ENCODE peak calls at places on chromosome 11, in four cellular contexts. S is IMR-90, Q is K562, A is endothelial cell of umbilical vein. F is an unnamed sample.

GRCh38 chr11:35982061-35982460 is 38.2 kb downstream of the LDLRAD3 start:
- DNase-seq in S (no peak), Q (no peak), A (no peak), F (no peak)

GRCh38 chr11:102436546-102436945 is 16.0 kb downstream of the TMEM123 start:
- DNase-seq in S (peak), Q (no peak), A (no peak), F (no peak)

GRCh38 chr11:88480217-88480616 is 142.7 kb upstream of the CTSC start:
- DNase-seq in S (peak), Q (no peak), A (peak), F (no peak)

GRCh38 chr11:92383430-92383829 is 158.8 kb downstream of the FAT3 start:
- DNase-seq in S (peak), Q (no peak), A (no peak), F (no peak)

GRCh38 chr11:31816467-31817053 is 5.4 kb upstream of the PAX6 start:
- DNase-seq in S (no peak), Q (peak), A (no peak), F (no peak)

GRCh38 chr11:120208777-120209176 is 2.1 kb upstream of the OAF start:
- DNase-seq in S (peak), Q (no peak), A (peak), F (no peak)

GRCh38 chr11:7967097-7967496 is 1.9 kb upstream of the NLRP10 start:
- DNase-seq in S (peak), Q (no peak), A (no peak), F (no peak)

GRCh38 chr11:92216789-92217188 is 7.8 kb upstream of the FAT3 start:
- DNase-seq in S (no peak), Q (no peak), A (no peak), F (no peak)

GRCh38 chr11:95088946-95089619 is 563 bp upstream of the ENDOD1 start:
- DNase-seq in S (no peak), Q (no peak), A (no peak), F (no peak)

GRCh38 chr11:63532799-63533475 is 3.7 kb upstream of the PLAAT4 start:
- DNase-seq in S (no peak), Q (no peak), A (no peak), F (no peak)

GRCh38 chr11:92222701-92223100 is 1.9 kb upstream of the FAT3 start:
- DNase-seq in S (no peak), Q (no peak), A (no peak), F (no peak)

GRCh38 chr11:12372111-12372510 is 5.3 kb upstream of the PARVA start:
- DNase-seq in S (no peak), Q (no peak), A (no peak), F (no peak)

GRCh38 chr11:102318469-102318868 is 1.2 kb downstream of the BIRC3 start:
- DNase-seq in S (peak), Q (no peak), A (no peak), F (no peak)

GRCh38 chr11:83033972-83034672 is 37.6 kb downstream of the RAB30 start:
- DNase-seq in S (peak), Q (no peak), A (peak), F (no peak)

GRCh38 chr11:101126551-101127347 is 2.9 kb downstream of the PGR start:
- DNase-seq in S (no peak), Q (peak), A (peak), F (no peak)

GRCh38 chr11:77035580-77035979 is 1.4 kb downstream of the B3GNT6 start:
- DNase-seq in S (no peak), Q (no peak), A (no peak), F (no peak)

GRCh38 chr11:118201966-118202365 is 22.8 kb downstream of the JAML start:
- DNase-seq in S (no peak), Q (no peak), A (no peak), F (no peak)

GRCh38 chr11:130546438-130546837 is 98.0 kb downstream of the ADAMTS15 start:
- DNase-seq in S (no peak), Q (no peak), A (no peak), F (no peak)

GRCh38 chr11:130308925-130309324 is 5.8 kb downstream of the ZBTB44 start:
- DNase-seq in S (peak), Q (no peak), A (no peak), F (no peak)

GRCh38 chr11:94020777-94021615 is at the start of gene HEPHL1:
- DNase-seq in S (peak), Q (no peak), A (no peak), F (no peak)

GRCh38 chr11:120800206-120800605 is 223.7 kb upstream of the TBCEL start:
- DNase-seq in S (no peak), Q (no peak), A (no peak), F (no peak)

GRCh38 chr11:62416596-62416995 is 2.2 kb upstream of the SCGB1A1 start:
- DNase-seq in S (no peak), Q (no peak), A (no peak), F (no peak)

GRCh38 chr11:61004841-61005240 is 33.4 kb downstream of the CD6 start:
- DNase-seq in S (no peak), Q (no peak), A (no peak), F (no peak)

GRCh38 chr11:134034496-134035381 is 34.1 kb upstream of the JAM3 start:
- DNase-seq in S (no peak), Q (no peak), A (no peak), F (no peak)

GRCh38 chr11:130738618-130739017 is 177.7 kb downstream of the SNX19 start:
- DNase-seq in S (peak), Q (no peak), A (no peak), F (no peak)

GRCh38 chr11:10375280-10376048 is 70.6 kb downstream of the ADM start:
- DNase-seq in S (peak), Q (no peak), A (no peak), F (no peak)

GRCh38 chr11:10304495-10305261 is at the start of gene ADM:
- DNase-seq in S (peak), Q (peak), A (peak), F (no peak)

DNA sequence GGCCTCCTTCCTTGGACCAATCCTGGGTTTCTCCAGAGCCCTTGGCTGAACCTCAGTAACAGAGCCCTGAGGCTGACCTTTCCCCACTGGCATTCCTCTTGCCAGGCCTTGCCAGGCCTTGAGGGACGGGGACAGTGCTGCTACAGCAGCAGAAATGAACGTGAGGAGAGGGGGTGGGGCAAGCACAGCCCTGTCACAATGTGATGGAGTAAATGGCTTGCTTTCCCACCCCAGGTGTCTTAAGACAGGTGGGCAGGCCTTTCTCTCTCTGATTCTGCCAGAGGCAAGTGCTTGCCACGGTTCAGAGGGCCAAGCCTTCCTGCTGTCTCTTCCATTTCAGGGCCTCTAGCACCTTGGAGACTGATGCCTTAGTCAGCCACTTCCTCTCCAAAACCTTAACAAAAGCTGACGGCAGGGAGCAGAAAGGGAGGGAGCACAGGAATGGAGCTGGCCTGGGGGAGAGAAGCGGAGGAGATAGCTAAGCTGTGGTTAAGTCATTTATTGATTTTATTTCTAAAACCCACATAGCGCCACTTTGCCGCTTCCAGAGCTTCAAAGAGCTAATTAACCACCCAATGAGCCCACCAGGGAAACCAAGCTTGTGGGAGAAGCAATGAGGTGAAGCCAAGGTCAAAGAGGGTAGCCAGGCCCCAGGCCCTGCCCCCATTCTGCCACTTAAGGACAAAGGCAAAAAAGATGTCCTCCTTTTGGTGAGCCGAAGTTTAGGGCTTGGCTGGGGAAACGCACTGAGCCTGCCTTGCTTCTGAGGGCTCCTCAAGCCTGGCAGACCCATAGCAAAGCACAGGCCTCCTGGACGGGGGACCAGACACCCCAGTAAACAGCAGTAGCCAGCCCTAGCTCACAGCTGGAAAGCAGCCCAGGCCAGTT is 3.4 kb upstream of the PYGM start:
- DNase-seq in S (peak), Q (no peak), A (peak), F (no peak)
- TF ChIP-seq FOS in S (no peak), Q (no peak), A (no peak), F (no peak)

GRCh38 chr11:34044664-34045485 is 6.7 kb upstream of the CAPRIN1 start:
- DNase-seq in S (peak), Q (peak), A (peak), F (no peak)
- TF ChIP-seq FOS in S (no peak), Q (no peak), A (peak), F (no peak)

DNA sequence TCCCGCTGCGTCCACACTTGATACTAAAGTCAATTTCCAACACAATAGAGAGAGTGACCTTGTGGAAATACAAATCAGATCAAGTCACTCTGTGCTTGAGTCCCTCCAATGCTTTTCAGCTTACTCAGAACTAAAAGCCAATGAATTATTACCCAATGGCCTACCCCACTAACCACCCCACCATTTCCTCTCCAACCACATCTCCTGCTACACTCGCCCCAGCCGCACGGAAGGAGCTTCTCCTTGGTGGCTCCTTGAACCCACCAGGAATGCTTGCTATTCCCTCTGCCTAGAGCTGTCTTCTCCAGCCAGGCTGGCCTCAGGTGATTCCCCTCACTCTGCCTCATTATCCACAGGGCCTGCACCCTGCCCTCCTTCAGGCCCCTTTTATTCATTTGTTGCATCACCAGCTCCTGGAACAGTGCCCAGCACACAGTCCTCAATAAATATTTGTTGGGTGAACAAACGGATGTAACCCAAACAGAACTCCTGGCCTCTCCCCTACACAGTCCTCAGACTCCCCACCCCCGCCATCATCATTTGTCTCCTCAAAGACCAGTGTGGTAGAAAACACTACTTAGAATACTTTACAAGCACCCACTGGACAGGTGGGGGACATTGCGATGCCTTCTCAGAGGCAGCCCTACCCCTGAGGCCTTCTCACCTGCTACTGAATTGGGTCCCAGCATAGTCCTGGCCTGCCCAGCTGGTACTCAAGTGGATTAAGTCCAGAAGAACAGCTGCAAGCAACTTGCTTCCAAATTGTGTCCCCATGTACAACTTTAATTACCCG is 12.6 kb downstream of the ABTB2 start:
- DNase-seq in S (peak), Q (no peak), A (no peak), F (no peak)
- TF ChIP-seq FOS in S (no peak), Q (no peak), A (no peak), F (no peak)

DNA sequence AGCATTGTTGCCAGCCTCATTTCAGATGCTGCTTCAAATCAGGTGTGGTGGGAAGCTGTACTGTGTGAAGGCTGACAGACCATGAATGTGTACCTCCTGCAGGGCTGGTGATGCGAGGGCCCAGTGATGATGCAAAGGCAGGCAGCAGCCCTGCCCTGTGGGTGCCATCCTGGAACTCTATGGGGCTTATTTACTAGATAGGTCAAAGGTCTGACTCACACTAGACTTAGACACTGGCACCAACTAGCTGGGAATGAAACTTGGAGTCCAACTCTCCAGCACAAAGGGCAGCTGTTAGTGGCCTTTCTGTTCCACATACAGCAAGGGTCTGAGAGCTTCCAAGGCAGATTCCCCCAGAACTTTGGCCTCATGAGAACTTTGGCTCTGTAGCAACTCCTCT is 138.4 kb downstream of the TTC17 start:
- DNase-seq in S (no peak), Q (no peak), A (no peak), F (no peak)
- TF ChIP-seq FOS in S (no peak), Q (no peak), A (no peak), F (no peak)

GRCh38 chr11:16841481-16841880 is 103.0 kb downstream of the C11orf58 start:
- DNase-seq in S (no peak), Q (no peak), A (no peak), F (no peak)
- TF ChIP-seq FOS in S (no peak), Q (no peak), A (no peak), F (no peak)

F was measured in GM12878.